ENCODE peak calls at places on chromosomes 5 and 9, in six cellular contexts. N, E, A, K, C and R are unnamed samples.

GRCh38 chr9:23887781-23888180 is 61.7 kb upstream of the ELAVL2 start:
- DNase-seq in K (no peak), N (no peak), A (no peak), E (no peak), C (no peak), R (no peak)

GRCh38 chr5:179387151-179388110 is 42.2 kb upstream of the ADAMTS2 start:
- DNase-seq in K (no peak), A (no peak), E (peak; percentile 39), C (peak; percentile 27), N (no peak), R (no peak)

GRCh38 chr5:136004436-136004835 is 24.4 kb upstream of the TGFBI start:
- DNase-seq in A (no peak), N (no peak), E (no peak), K (no peak), C (no peak), R (no peak)

GRCh38 chr9:14313951-14314423 is at the start of gene NFIB:
- DNase-seq in K (no peak), C (peak; percentile 77), N (peak; percentile 76), E (peak; percentile 85), A (peak; percentile 78), R (no peak)

GRCh38 chr5:75668988-75669760 is 48.1 kb downstream of the POC5 start:
- DNase-seq in A (peak; percentile 79), K (peak; percentile 43), N (no peak), E (no peak), C (no peak), R (no peak)

GRCh38 chr5:117800261-117800660 is 1188.1 kb downstream of the DTWD2 start:
- DNase-seq in A (no peak), E (no peak), C (no peak), N (no peak), K (no peak), R (no peak)

GRCh38 chr9:32413424-32413823 is 29.0 kb downstream of the ACO1 start:
- DNase-seq in C (no peak), E (no peak), N (no peak), A (no peak), K (no peak), R (no peak)

GRCh38 chr5:38715671-38716070 is 130.1 kb upstream of the OSMR start:
- DNase-seq in K (no peak), C (no peak), N (no peak), A (no peak), E (no peak), R (no peak)

GRCh38 chr9:95115104-95115503 is 202.4 kb downstream of the FANCC start:
- DNase-seq in E (no peak), A (no peak), N (no peak), C (no peak), K (no peak), R (no peak)

GRCh38 chr9:4553951-4554381 is 63.7 kb downstream of the SLC1A1 start:
- DNase-seq in E (no peak), N (no peak), K (no peak), A (no peak), C (no peak), R (no peak)

GRCh38 chr5:150848271-150848670 is 1.9 kb downstream of the IRGM start:
- DNase-seq in C (no peak), K (no peak), N (no peak), A (no peak), E (no peak), R (no peak)

GRCh38 chr5:93349613-93350012 is 231.4 kb downstream of the NR2F1-AS1 start:
- DNase-seq in N (no peak), C (no peak), A (no peak), K (no peak), E (no peak), R (no peak)

GRCh38 chr5:115457985-115458384 is 86.6 kb downstream of the FEM1C start:
- DNase-seq in E (no peak), K (no peak), N (no peak), C (no peak), A (no peak), R (no peak)

GRCh38 chr9:38423939-38424843 is at the start of gene IGFBPL1:
- DNase-seq in N (peak; percentile 69), K (no peak), E (no peak), A (no peak), C (no peak), R (no peak)

GRCh38 chr5:77896338-77896737 is 120.2 kb upstream of the TBCA start:
- DNase-seq in A (no peak), E (no peak), C (no peak), K (no peak), N (no peak), R (no peak)

GRCh38 chr5:64811050-64811640 is 42.4 kb downstream of the CWC27 start:
- DNase-seq in N (no peak), E (no peak), K (no peak), C (no peak), A (no peak), R (peak; percentile 30)

GRCh38 chr9:81844131-81844567 is 84.1 kb upstream of the SPATA31D4 start:
- DNase-seq in N (no peak), K (no peak), E (no peak), A (no peak), C (no peak), R (no peak)

GRCh38 chr9:130518198-130518597 is 61.2 kb upstream of the FUBP3 start:
- DNase-seq in K (no peak), N (no peak), A (no peak), C (no peak), E (no peak), R (no peak)

GRCh38 chr5:20360243-20360642 is 372.2 kb upstream of the CDH18 start:
- DNase-seq in E (no peak), K (no peak), N (no peak), C (no peak), A (no peak), R (no peak)

GRCh38 chr5:61055434-61056006 is 106.7 kb downstream of the SMIM15 start:
- DNase-seq in K (no peak), N (no peak), E (no peak), A (no peak), C (no peak), R (peak; percentile 5)

GRCh38 chr5:7851617-7852289 is 820 bp upstream of the CFAP90 start:
- DNase-seq in A (no peak), N (no peak), C (no peak), E (no peak), K (no peak), R (no peak)

GRCh38 chr9:112112519-112112918 is 62.6 kb downstream of the SUSD1 start:
- DNase-seq in E (no peak), A (no peak), K (no peak), N (no peak), C (no peak), R (no peak)

GRCh38 chr5:172911628-172911880 is 47.7 kb upstream of the RPL26L1 start:
- DNase-seq in C (no peak), E (no peak), K (no peak), A (no peak), N (no peak), R (no peak)

GRCh38 chr5:131384616-131385214 is 120.9 kb downstream of the CDC42SE2 start:
- DNase-seq in E (no peak), C (no peak), K (no peak), N (no peak), A (no peak), R (no peak)

GRCh38 chr5:167716376-167716775 is 575.1 kb upstream of the WWC1 start:
- DNase-seq in C (no peak), E (no peak), N (no peak), K (no peak), A (no peak), R (no peak)

DNA sequence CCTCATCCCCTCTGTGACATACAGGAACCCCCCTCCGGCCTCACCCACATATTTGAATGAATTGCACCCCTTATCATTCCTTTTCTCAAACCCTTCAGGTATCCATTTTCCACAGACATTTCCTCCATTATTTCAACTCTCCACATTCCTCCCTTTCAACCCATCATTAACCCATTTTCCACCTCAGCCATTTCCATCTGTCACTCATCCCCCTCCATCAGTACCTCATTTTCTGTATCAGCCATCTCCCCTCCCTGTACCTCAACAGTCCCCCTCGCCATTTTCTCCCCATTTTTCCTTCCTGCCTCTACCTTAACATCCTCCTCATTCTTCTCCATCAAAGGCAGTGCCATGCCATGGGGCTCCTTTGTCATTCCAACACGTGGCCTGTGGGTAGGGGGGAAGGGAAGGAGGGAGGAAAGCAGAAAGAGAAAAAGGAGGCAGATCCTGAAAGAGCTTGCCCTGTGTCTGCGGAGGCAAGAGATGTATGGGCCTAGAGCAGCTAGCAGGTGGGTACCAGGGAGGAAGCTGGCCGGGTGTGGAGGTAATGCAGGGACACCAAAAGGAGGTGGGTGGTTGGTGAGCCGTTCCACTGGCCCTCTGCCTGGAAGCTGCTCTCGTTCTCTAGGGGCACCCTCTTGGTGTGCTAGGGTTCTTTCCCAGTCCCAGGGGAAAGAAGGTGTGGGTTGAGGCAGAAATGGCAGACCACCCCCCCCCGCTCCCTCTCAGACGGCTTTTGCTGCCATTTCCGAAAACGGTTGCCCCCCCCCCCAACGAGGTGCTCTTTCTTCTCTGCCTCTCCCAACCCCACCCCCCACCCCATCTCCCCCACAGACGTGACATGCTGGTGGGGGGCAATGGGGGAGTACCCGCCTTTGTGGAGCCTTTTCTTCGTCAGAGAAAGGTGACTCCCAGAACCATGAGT is 1.6 kb downstream of the DNAJB5 start:
- DNase-seq in E (peak; percentile 84), C (no peak), K (no peak), A (peak; percentile 73), N (no peak), R (no peak)
- H3K4me1 ChIP-seq in E (no peaks in the 10 kb centered on the region), C (peaks cover 18% of the 10 kb centered on the region), K (peaks cover 31% of the 10 kb centered on the region), A (peaks cover 81% of the 10 kb centered on the region), N (peaks cover 30% of the 10 kb centered on the region), R (peaks cover 30% of the 10 kb centered on the region)

GRCh38 chr5:145811834-145812625 is 23.1 kb downstream of the PRELID2 start:
- DNase-seq in N (no peak), C (no peak), K (no peak), A (no peak), E (no peak), R (no peak)
- H3K27ac ChIP-seq in N (no peak overlapping the region), C (no peak overlapping the region), K (no peak overlapping the region), A (no peak overlapping the region), E (no peak overlapping the region), R (no peak overlapping the region)

GRCh38 chr5:916441-917293 is 24.0 kb downstream of the TRIP13 start:
- DNase-seq in K (no peak), E (no peak), A (peak; percentile 59), N (no peak), C (no peak), R (no peak)
- H3K36me3 ChIP-seq in K (no peaks in the 10 kb centered on the region), E (no peaks in the 10 kb centered on the region), A (no peaks in the 10 kb centered on the region), N (no peaks in the 10 kb centered on the region), C (no peaks in the 10 kb centered on the region), R (no peaks in the 10 kb centered on the region)

GRCh38 chr5:143393516-143393915 is 10.0 kb downstream of the NR3C1 start:
- DNase-seq in K (no peak), E (no peak), A (no peak), N (no peak), C (no peak), R (no peak)
- H3K4me1 ChIP-seq in K (peaks cover 65% of the 10 kb centered on the region), E (peaks cover 2% of the 10 kb centered on the region), A (peaks cover 99% of the 10 kb centered on the region), N (peaks cover 79% of the 10 kb centered on the region), C (peaks cover 20% of the 10 kb centered on the region), R (peaks cover 99% of the 10 kb centered on the region)

GRCh38 chr9:91799113-91799735 is 150.8 kb downstream of the ROR2 start:
- DNase-seq in A (no peak), N (no peak), C (no peak), K (no peak), E (peak; percentile 25), R (no peak)
- H3K27ac ChIP-seq in A (no peak overlapping the region), N (no peak overlapping the region), C (no peak overlapping the region), K (peak overlapping the region; percentile 45), E (no peak overlapping the region), R (peak overlapping the region; percentile 57)